ENCODE peak calls at places on chromosomes 12 and 14, in ten cellular contexts. One of them, this sample, is unnamed.

GRCh38 chr12:6839482-6840201 is 1.1 kb upstream of the GNB3 start:
- DNase-seq in ELR: no peak
- DNase-seq in stimulated activated CD4-positive, alpha-beta T cell treated with anti-CD3 and anti-CD28 coated beads, Interleukin-1b, Interleukin-23, amount 100 ng/mL, for 24 hours: no peak
- DNase-seq in pons: no peak
- DNase-seq in Calu3: no peak
- DNase-seq in H4: no peak
- DNase-seq in NAMALWA: peak; percentile 97
- DNase-seq in left ventricle myocardium inferior: no peak
- DNase-seq in A172: no peak
- DNase-seq in HCEC 1CT: no peak
- DNase-seq in this sample: no peak

GRCh38 chr14:52951730-52952481 is 1.1 kb upstream of the FERMT2 start:
- DNase-seq in ELR: peak; percentile 91
- DNase-seq in stimulated activated CD4-positive, alpha-beta T cell treated with anti-CD3 and anti-CD28 coated beads, Interleukin-1b, Interleukin-23, amount 100 ng/mL, for 24 hours: no peak
- DNase-seq in pons: peak; percentile 83
- DNase-seq in Calu3: peak; percentile 58
- DNase-seq in H4: peak; percentile 62
- DNase-seq in NAMALWA: no peak
- DNase-seq in left ventricle myocardium inferior: no peak
- DNase-seq in A172: peak; percentile 67
- DNase-seq in HCEC 1CT: peak; percentile 84
- DNase-seq in this sample: peak; percentile 65

GRCh38 chr12:75805905-75806304 is 225.7 kb downstream of the PHLDA1 start:
- DNase-seq in ELR: no peak
- DNase-seq in stimulated activated CD4-positive, alpha-beta T cell treated with anti-CD3 and anti-CD28 coated beads, Interleukin-1b, Interleukin-23, amount 100 ng/mL, for 24 hours: no peak
- DNase-seq in pons: no peak
- DNase-seq in Calu3: no peak
- DNase-seq in H4: no peak
- DNase-seq in NAMALWA: no peak
- DNase-seq in left ventricle myocardium inferior: no peak
- DNase-seq in A172: no peak
- DNase-seq in HCEC 1CT: no peak
- DNase-seq in this sample: no peak

GRCh38 chr12:91877461-91878230 is 268.0 kb downstream of the BTG1 start:
- DNase-seq in ELR: no peak
- DNase-seq in stimulated activated CD4-positive, alpha-beta T cell treated with anti-CD3 and anti-CD28 coated beads, Interleukin-1b, Interleukin-23, amount 100 ng/mL, for 24 hours: no peak
- DNase-seq in pons: no peak
- DNase-seq in Calu3: no peak
- DNase-seq in H4: no peak
- DNase-seq in NAMALWA: no peak
- DNase-seq in left ventricle myocardium inferior: no peak
- DNase-seq in A172: no peak
- DNase-seq in HCEC 1CT: no peak
- DNase-seq in this sample: no peak

GRCh38 chr12:116039081-116039480 is 238.4 kb downstream of the MED13L start:
- DNase-seq in ELR: no peak
- DNase-seq in stimulated activated CD4-positive, alpha-beta T cell treated with anti-CD3 and anti-CD28 coated beads, Interleukin-1b, Interleukin-23, amount 100 ng/mL, for 24 hours: no peak
- DNase-seq in pons: no peak
- DNase-seq in Calu3: no peak
- DNase-seq in H4: no peak
- DNase-seq in NAMALWA: no peak
- DNase-seq in left ventricle myocardium inferior: no peak
- DNase-seq in A172: no peak
- DNase-seq in HCEC 1CT: no peak
- DNase-seq in this sample: no peak

GRCh38 chr14:53549956-53550355 is 396.8 kb upstream of the DDHD1 start:
- DNase-seq in ELR: no peak
- DNase-seq in stimulated activated CD4-positive, alpha-beta T cell treated with anti-CD3 and anti-CD28 coated beads, Interleukin-1b, Interleukin-23, amount 100 ng/mL, for 24 hours: no peak
- DNase-seq in pons: no peak
- DNase-seq in Calu3: no peak
- DNase-seq in H4: no peak
- DNase-seq in NAMALWA: no peak
- DNase-seq in left ventricle myocardium inferior: no peak
- DNase-seq in A172: no peak
- DNase-seq in HCEC 1CT: no peak
- DNase-seq in this sample: no peak

GRCh38 chr14:61671086-61671485 is 24.2 kb upstream of the HIF1A start:
- DNase-seq in ELR: no peak
- DNase-seq in stimulated activated CD4-positive, alpha-beta T cell treated with anti-CD3 and anti-CD28 coated beads, Interleukin-1b, Interleukin-23, amount 100 ng/mL, for 24 hours: no peak
- DNase-seq in pons: no peak
- DNase-seq in Calu3: no peak
- DNase-seq in H4: no peak
- DNase-seq in NAMALWA: no peak
- DNase-seq in left ventricle myocardium inferior: no peak
- DNase-seq in A172: no peak
- DNase-seq in HCEC 1CT: no peak
- DNase-seq in this sample: no peak

GRCh38 chr12:43090981-43091380 is 461.0 kb downstream of the ADAMTS20 start:
- DNase-seq in ELR: no peak
- DNase-seq in stimulated activated CD4-positive, alpha-beta T cell treated with anti-CD3 and anti-CD28 coated beads, Interleukin-1b, Interleukin-23, amount 100 ng/mL, for 24 hours: no peak
- DNase-seq in pons: no peak
- DNase-seq in Calu3: no peak
- DNase-seq in H4: no peak
- DNase-seq in NAMALWA: no peak
- DNase-seq in left ventricle myocardium inferior: no peak
- DNase-seq in A172: no peak
- DNase-seq in HCEC 1CT: no peak
- DNase-seq in this sample: no peak

GRCh38 chr14:24013654-24014514 is 25.2 kb downstream of the DHRS4L2 start:
- DNase-seq in ELR: peak; percentile 69
- DNase-seq in stimulated activated CD4-positive, alpha-beta T cell treated with anti-CD3 and anti-CD28 coated beads, Interleukin-1b, Interleukin-23, amount 100 ng/mL, for 24 hours: peak; percentile 18
- DNase-seq in pons: peak; percentile 89
- DNase-seq in Calu3: peak; percentile 64
- DNase-seq in H4: peak; percentile 61
- DNase-seq in NAMALWA: peak; percentile 88
- DNase-seq in left ventricle myocardium inferior: no peak
- DNase-seq in A172: peak; percentile 38
- DNase-seq in HCEC 1CT: peak; percentile 58
- DNase-seq in this sample: peak; percentile 82

GRCh38 chr12:14256139-14256538 is 109.3 kb upstream of the ATF7IP start:
- DNase-seq in ELR: peak; percentile 32
- DNase-seq in stimulated activated CD4-positive, alpha-beta T cell treated with anti-CD3 and anti-CD28 coated beads, Interleukin-1b, Interleukin-23, amount 100 ng/mL, for 24 hours: no peak
- DNase-seq in pons: no peak
- DNase-seq in Calu3: no peak
- DNase-seq in H4: peak; percentile 49
- DNase-seq in NAMALWA: no peak
- DNase-seq in left ventricle myocardium inferior: no peak
- DNase-seq in A172: peak; percentile 46
- DNase-seq in HCEC 1CT: no peak
- DNase-seq in this sample: peak; percentile 76

GRCh38 chr14:76473381-76474263 is 97.7 kb downstream of the ESRRB start:
- DNase-seq in ELR: peak; percentile 6
- DNase-seq in stimulated activated CD4-positive, alpha-beta T cell treated with anti-CD3 and anti-CD28 coated beads, Interleukin-1b, Interleukin-23, amount 100 ng/mL, for 24 hours: no peak
- DNase-seq in pons: peak; percentile 12
- DNase-seq in Calu3: no peak
- DNase-seq in H4: no peak
- DNase-seq in NAMALWA: no peak
- DNase-seq in left ventricle myocardium inferior: peak; percentile 49
- DNase-seq in A172: peak; percentile 24
- DNase-seq in HCEC 1CT: no peak
- DNase-seq in this sample: no peak

GRCh38 chr14:56666294-56666693 is 86.7 kb downstream of the TMEM260 start:
- DNase-seq in ELR: no peak
- DNase-seq in stimulated activated CD4-positive, alpha-beta T cell treated with anti-CD3 and anti-CD28 coated beads, Interleukin-1b, Interleukin-23, amount 100 ng/mL, for 24 hours: no peak
- DNase-seq in pons: no peak
- DNase-seq in Calu3: no peak
- DNase-seq in H4: no peak
- DNase-seq in NAMALWA: no peak
- DNase-seq in left ventricle myocardium inferior: no peak
- DNase-seq in A172: no peak
- DNase-seq in HCEC 1CT: no peak
- DNase-seq in this sample: no peak

GRCh38 chr14:105366386-105367074 is 31.8 kb upstream of the TEX22 start:
- DNase-seq in ELR: no peak
- DNase-seq in stimulated activated CD4-positive, alpha-beta T cell treated with anti-CD3 and anti-CD28 coated beads, Interleukin-1b, Interleukin-23, amount 100 ng/mL, for 24 hours: no peak
- DNase-seq in pons: peak; percentile 84
- DNase-seq in Calu3: no peak
- DNase-seq in H4: no peak
- DNase-seq in NAMALWA: no peak
- DNase-seq in left ventricle myocardium inferior: no peak
- DNase-seq in A172: no peak
- DNase-seq in HCEC 1CT: no peak
- DNase-seq in this sample: no peak

GRCh38 chr12:92933606-92934005 is 4.5 kb upstream of the EEA1 start:
- DNase-seq in ELR: no peak
- DNase-seq in stimulated activated CD4-positive, alpha-beta T cell treated with anti-CD3 and anti-CD28 coated beads, Interleukin-1b, Interleukin-23, amount 100 ng/mL, for 24 hours: no peak
- DNase-seq in pons: no peak
- DNase-seq in Calu3: no peak
- DNase-seq in H4: no peak
- DNase-seq in NAMALWA: no peak
- DNase-seq in left ventricle myocardium inferior: no peak
- DNase-seq in A172: no peak
- DNase-seq in HCEC 1CT: no peak
- DNase-seq in this sample: no peak

GRCh38 chr14:64092338-64092737 is 201.8 kb downstream of the ESR2 start:
- DNase-seq in ELR: no peak
- DNase-seq in stimulated activated CD4-positive, alpha-beta T cell treated with anti-CD3 and anti-CD28 coated beads, Interleukin-1b, Interleukin-23, amount 100 ng/mL, for 24 hours: no peak
- DNase-seq in pons: no peak
- DNase-seq in Calu3: no peak
- DNase-seq in H4: no peak
- DNase-seq in NAMALWA: no peak
- DNase-seq in left ventricle myocardium inferior: no peak
- DNase-seq in A172: no peak
- DNase-seq in HCEC 1CT: no peak
- DNase-seq in this sample: no peak

GRCh38 chr12:64737539-64737938 is 21.7 kb downstream of the GNS start:
- DNase-seq in ELR: no peak
- DNase-seq in stimulated activated CD4-positive, alpha-beta T cell treated with anti-CD3 and anti-CD28 coated beads, Interleukin-1b, Interleukin-23, amount 100 ng/mL, for 24 hours: no peak
- DNase-seq in pons: no peak
- DNase-seq in Calu3: no peak
- DNase-seq in H4: no peak
- DNase-seq in NAMALWA: peak; percentile 16
- DNase-seq in left ventricle myocardium inferior: no peak
- DNase-seq in A172: no peak
- DNase-seq in HCEC 1CT: no peak
- DNase-seq in this sample: no peak

GRCh38 chr14:49769171-49769570 is 1.2 kb downstream of the KLHDC2 start:
- DNase-seq in ELR: peak; percentile 57
- DNase-seq in stimulated activated CD4-positive, alpha-beta T cell treated with anti-CD3 and anti-CD28 coated beads, Interleukin-1b, Interleukin-23, amount 100 ng/mL, for 24 hours: no peak
- DNase-seq in pons: peak; percentile 6
- DNase-seq in Calu3: peak; percentile 23
- DNase-seq in H4: peak; percentile 18
- DNase-seq in NAMALWA: peak; percentile 4
- DNase-seq in left ventricle myocardium inferior: no peak
- DNase-seq in A172: peak; percentile 9
- DNase-seq in HCEC 1CT: peak; percentile 33
- DNase-seq in this sample: no peak

GRCh38 chr14:80678436-80678835 is 263.1 kb downstream of the CEP128 start:
- DNase-seq in ELR: peak; percentile 50
- DNase-seq in stimulated activated CD4-positive, alpha-beta T cell treated with anti-CD3 and anti-CD28 coated beads, Interleukin-1b, Interleukin-23, amount 100 ng/mL, for 24 hours: no peak
- DNase-seq in pons: no peak
- DNase-seq in Calu3: no peak
- DNase-seq in H4: no peak
- DNase-seq in NAMALWA: no peak
- DNase-seq in left ventricle myocardium inferior: no peak
- DNase-seq in A172: peak; percentile 5
- DNase-seq in HCEC 1CT: peak; percentile 31
- DNase-seq in this sample: no peak

GRCh38 chr14:59343585-59343984 is 121.6 kb downstream of the GPR135 start:
- DNase-seq in ELR: no peak
- DNase-seq in stimulated activated CD4-positive, alpha-beta T cell treated with anti-CD3 and anti-CD28 coated beads, Interleukin-1b, Interleukin-23, amount 100 ng/mL, for 24 hours: no peak
- DNase-seq in pons: no peak
- DNase-seq in Calu3: peak; percentile 38
- DNase-seq in H4: no peak
- DNase-seq in NAMALWA: no peak
- DNase-seq in left ventricle myocardium inferior: peak; percentile 48
- DNase-seq in A172: no peak
- DNase-seq in HCEC 1CT: no peak
- DNase-seq in this sample: no peak

GRCh38 chr12:48817957-48818830 is at the start of gene CACNB3:
- DNase-seq in ELR: peak; percentile 64
- DNase-seq in stimulated activated CD4-positive, alpha-beta T cell treated with anti-CD3 and anti-CD28 coated beads, Interleukin-1b, Interleukin-23, amount 100 ng/mL, for 24 hours: peak; percentile 38
- DNase-seq in pons: no peak
- DNase-seq in Calu3: peak; percentile 69
- DNase-seq in H4: peak; percentile 62
- DNase-seq in NAMALWA: no peak
- DNase-seq in left ventricle myocardium inferior: peak; percentile 78
- DNase-seq in A172: peak; percentile 41
- DNase-seq in HCEC 1CT: peak; percentile 47
- DNase-seq in this sample: peak; percentile 63

GRCh38 chr12:113222730-113223531 is 1.7 kb downstream of the TPCN1 start:
- DNase-seq in ELR: peak; percentile 87
- DNase-seq in stimulated activated CD4-positive, alpha-beta T cell treated with anti-CD3 and anti-CD28 coated beads, Interleukin-1b, Interleukin-23, amount 100 ng/mL, for 24 hours: no peak
- DNase-seq in pons: peak; percentile 94
- DNase-seq in Calu3: peak; percentile 64
- DNase-seq in H4: peak; percentile 94
- DNase-seq in NAMALWA: peak; percentile 65
- DNase-seq in left ventricle myocardium inferior: peak; percentile 62
- DNase-seq in A172: peak; percentile 78
- DNase-seq in HCEC 1CT: peak; percentile 93
- DNase-seq in this sample: peak; percentile 66

GRCh38 chr12:125983784-125984510 is 918.7 kb downstream of the AACS start:
- DNase-seq in ELR: no peak
- DNase-seq in stimulated activated CD4-positive, alpha-beta T cell treated with anti-CD3 and anti-CD28 coated beads, Interleukin-1b, Interleukin-23, amount 100 ng/mL, for 24 hours: no peak
- DNase-seq in pons: no peak
- DNase-seq in Calu3: peak; percentile 38
- DNase-seq in H4: no peak
- DNase-seq in NAMALWA: no peak
- DNase-seq in left ventricle myocardium inferior: no peak
- DNase-seq in A172: no peak
- DNase-seq in HCEC 1CT: no peak
- DNase-seq in this sample: no peak

GRCh38 chr14:70776197-70776596 is 33.1 kb downstream of the MAP3K9 start:
- DNase-seq in ELR: no peak
- DNase-seq in stimulated activated CD4-positive, alpha-beta T cell treated with anti-CD3 and anti-CD28 coated beads, Interleukin-1b, Interleukin-23, amount 100 ng/mL, for 24 hours: no peak
- DNase-seq in pons: no peak
- DNase-seq in Calu3: no peak
- DNase-seq in H4: no peak
- DNase-seq in NAMALWA: no peak
- DNase-seq in left ventricle myocardium inferior: no peak
- DNase-seq in A172: no peak
- DNase-seq in HCEC 1CT: no peak
- DNase-seq in this sample: no peak

GRCh38 chr12:32765906-32766305 is 10.2 kb upstream of the YARS2 start:
- DNase-seq in ELR: no peak
- DNase-seq in stimulated activated CD4-positive, alpha-beta T cell treated with anti-CD3 and anti-CD28 coated beads, Interleukin-1b, Interleukin-23, amount 100 ng/mL, for 24 hours: no peak
- DNase-seq in pons: no peak
- DNase-seq in Calu3: no peak
- DNase-seq in H4: peak; percentile 74
- DNase-seq in NAMALWA: no peak
- DNase-seq in left ventricle myocardium inferior: no peak
- DNase-seq in A172: no peak
- DNase-seq in HCEC 1CT: no peak
- DNase-seq in this sample: no peak

GRCh38 chr14:83988274-83988673 is 1541.7 kb upstream of the FLRT2 start:
- DNase-seq in ELR: no peak
- DNase-seq in stimulated activated CD4-positive, alpha-beta T cell treated with anti-CD3 and anti-CD28 coated beads, Interleukin-1b, Interleukin-23, amount 100 ng/mL, for 24 hours: no peak
- DNase-seq in pons: no peak
- DNase-seq in Calu3: no peak
- DNase-seq in H4: no peak
- DNase-seq in NAMALWA: no peak
- DNase-seq in left ventricle myocardium inferior: no peak
- DNase-seq in A172: no peak
- DNase-seq in HCEC 1CT: peak; percentile 15
- DNase-seq in this sample: peak; percentile 86

GRCh38 chr12:57089259-57090245 is 638 bp downstream of the NAB2 start:
- DNase-seq in ELR: peak; percentile 79
- DNase-seq in stimulated activated CD4-positive, alpha-beta T cell treated with anti-CD3 and anti-CD28 coated beads, Interleukin-1b, Interleukin-23, amount 100 ng/mL, for 24 hours: no peak
- DNase-seq in pons: peak; percentile 53
- DNase-seq in Calu3: peak; percentile 68
- DNase-seq in H4: no peak
- DNase-seq in NAMALWA: peak; percentile 52
- DNase-seq in left ventricle myocardium inferior: peak; percentile 83
- DNase-seq in A172: peak; percentile 38
- DNase-seq in HCEC 1CT: peak; percentile 53
- DNase-seq in this sample: peak; percentile 80

GRCh38 chr14:64580451-64580850 is 30.7 kb downstream of the PPP1R36 start:
- DNase-seq in ELR: no peak
- DNase-seq in stimulated activated CD4-positive, alpha-beta T cell treated with anti-CD3 and anti-CD28 coated beads, Interleukin-1b, Interleukin-23, amount 100 ng/mL, for 24 hours: no peak
- DNase-seq in pons: no peak
- DNase-seq in Calu3: no peak
- DNase-seq in H4: no peak
- DNase-seq in NAMALWA: no peak
- DNase-seq in left ventricle myocardium inferior: no peak
- DNase-seq in A172: no peak
- DNase-seq in HCEC 1CT: no peak
- DNase-seq in this sample: no peak

GRCh38 chr14:101839236-101839635 is 77.7 kb downstream of the PPP2R5C start:
- DNase-seq in ELR: no peak
- DNase-seq in stimulated activated CD4-positive, alpha-beta T cell treated with anti-CD3 and anti-CD28 coated beads, Interleukin-1b, Interleukin-23, amount 100 ng/mL, for 24 hours: no peak
- DNase-seq in pons: no peak
- DNase-seq in Calu3: no peak
- DNase-seq in H4: no peak
- DNase-seq in NAMALWA: peak; percentile 93
- DNase-seq in left ventricle myocardium inferior: no peak
- DNase-seq in A172: no peak
- DNase-seq in HCEC 1CT: no peak
- DNase-seq in this sample: no peak

This sample was measured in OCI-M1.